ENCODE peak calls at places on chromosome 16, in five cellular contexts. V, D, L, O and A are unnamed samples.

GRCh38 chr16:67942200-67942509 is 1.8 kb downstream of the LCAT start:
- DNase-seq in O (no peak), L (peak; percentile 37), D (no peak), V (no peak), A (no peak)

GRCh38 chr16:381788-382717 is at the start of gene PGAP6:
- DNase-seq in L (peak; percentile 72), V (peak; percentile 76), D (peak; percentile 32), O (peak; percentile 86), A (no peak)

GRCh38 chr16:79411357-79411756 is 189.2 kb downstream of the MAF start:
- DNase-seq in V (no peak), D (no peak), O (no peak), L (no peak), A (no peak)

GRCh38 chr16:57859331-57859730 is 57.0 kb upstream of the KIFC3 start:
- DNase-seq in D (peak; percentile 62), L (peak; percentile 97), O (no peak), V (no peak), A (peak; percentile 12)

GRCh38 chr16:908526-909155 is 62.1 kb downstream of the LMF1 start:
- DNase-seq in V (no peak), O (no peak), D (no peak), L (no peak), A (no peak)

GRCh38 chr16:56743840-56744239 is 13.9 kb downstream of the NUP93 start:
- DNase-seq in L (no peak), D (peak; percentile 55), O (no peak), V (no peak), A (peak; percentile 94)

GRCh38 chr16:67917140-67917851 is 14.4 kb downstream of the CTRL start:
- DNase-seq in V (no peak), D (peak; percentile 20), O (no peak), L (no peak), A (no peak)

GRCh38 chr16:89958068-89958467 is 9.5 kb downstream of the DEF8 start:
- DNase-seq in O (no peak), V (no peak), D (peak; percentile 15), L (peak; percentile 62), A (no peak)

GRCh38 chr16:78198299-78198698 is 98.8 kb downstream of the WWOX start:
- DNase-seq in V (no peak), L (no peak), O (no peak), D (no peak), A (no peak)

GRCh38 chr16:57537596-57538234 is 1.3 kb upstream of the CCDC102A start:
- DNase-seq in V (no peak), O (no peak), L (no peak), D (no peak), A (no peak)

GRCh38 chr16:10151718-10152117 is 30.5 kb downstream of the GRIN2A start:
- DNase-seq in D (no peak), L (no peak), O (no peak), V (no peak), A (no peak)

GRCh38 chr16:2149630-2150417 is 1.4 kb downstream of the RAB26 start:
- DNase-seq in D (peak; percentile 27), O (no peak), V (no peak), L (peak; percentile 52), A (no peak)

GRCh38 chr16:544517-544916 is 15.7 kb upstream of the PRR35 start:
- DNase-seq in L (no peak), O (no peak), V (no peak), D (no peak), A (no peak)

GRCh38 chr16:85750021-85750826 is 672 bp downstream of the C16orf74 start:
- DNase-seq in V (peak; percentile 66), O (no peak), L (peak; percentile 80), D (peak; percentile 26), A (peak; percentile 37)

GRCh38 chr16:27470567-27471431 is 68.8 kb downstream of the IL21R start:
- DNase-seq in O (no peak), V (no peak), L (no peak), D (peak; percentile 56), A (peak; percentile 63)

GRCh38 chr16:1819611-1820010 is 7.0 kb downstream of the HAGH start:
- DNase-seq in D (no peak), V (no peak), L (no peak), O (no peak), A (no peak)

GRCh38 chr16:81755915-81756644 is 23.0 kb upstream of the PLCG2 start:
- DNase-seq in V (no peak), D (no peak), O (no peak), L (peak; percentile 16), A (no peak)

GRCh38 chr16:84013787-84014569 is 28.6 kb downstream of the SLC38A8 start:
- DNase-seq in V (peak; percentile 92), D (peak; percentile 33), O (no peak), L (peak; percentile 89), A (peak; percentile 25)

GRCh38 chr16:57533618-57534336 is 2.6 kb downstream of the CCDC102A start:
- DNase-seq in D (no peak), L (no peak), O (peak; percentile 84), V (no peak), A (no peak)

DNA sequence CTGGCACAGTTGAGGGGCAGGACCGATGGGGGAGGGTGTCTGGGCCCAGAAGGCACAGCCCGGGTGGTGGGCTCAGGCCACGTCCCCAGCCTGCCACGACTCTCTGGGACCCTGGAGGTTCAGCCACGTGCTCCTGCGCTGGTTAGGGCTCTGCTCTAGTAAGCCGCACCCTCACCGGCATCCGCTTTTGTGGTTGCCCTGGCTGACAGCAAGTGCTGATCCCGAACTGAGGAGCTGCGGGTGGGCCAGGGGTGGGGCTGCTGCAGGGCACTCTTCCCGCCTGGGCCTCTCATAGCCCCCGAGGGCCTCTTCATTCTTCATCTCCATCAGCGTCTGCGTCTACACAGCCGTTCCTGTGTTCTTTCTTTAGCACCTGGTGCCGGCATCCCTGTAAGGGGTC is 25.0 kb downstream of the ZFPM1 start:
- DNase-seq in L (no peak), O (no peak), V (no peak), D (no peak), A (no peak)
- TF ChIP-seq CTCF in L (no peak), O (no peak), V (no peak), D (no peak), A (no peak)

DNA sequence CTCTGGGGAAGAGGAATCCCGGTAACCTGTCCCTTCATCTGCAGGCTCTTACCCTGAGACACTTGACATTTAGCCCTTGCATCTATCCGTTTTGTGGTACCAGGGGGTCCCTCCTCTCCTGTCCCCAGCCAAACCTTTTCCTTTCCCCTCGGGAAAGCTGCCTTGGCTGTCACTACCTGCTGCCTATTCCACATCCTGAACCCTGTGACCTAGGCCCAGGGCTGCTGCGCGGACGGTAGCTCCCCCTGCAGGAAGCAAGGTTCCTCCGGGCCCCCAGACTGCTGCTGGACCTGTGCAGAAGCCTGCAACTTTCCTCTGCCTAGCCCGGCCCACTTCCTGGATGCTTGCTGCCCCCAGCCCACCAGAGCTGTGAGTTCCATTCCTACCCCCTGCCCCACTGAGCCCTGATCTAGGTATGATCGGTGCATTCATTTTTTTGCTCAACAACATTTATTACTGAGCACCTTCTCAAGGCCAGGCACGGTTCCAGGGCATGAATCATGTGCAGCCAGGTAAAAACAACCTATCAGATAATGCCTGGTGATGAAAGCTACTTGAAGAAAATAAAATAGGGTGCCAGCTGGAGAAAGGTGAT is 10.5 kb upstream of the ALDOA start:
- DNase-seq in L (no peak), D (no peak), V (peak; percentile 54), O (no peak), A (no peak)
- TF ChIP-seq CTCF in L (peak; percentile 52), D (peak; percentile 25), V (peak; percentile 53), O (peak; percentile 46), A (peak; percentile 63)

DNA sequence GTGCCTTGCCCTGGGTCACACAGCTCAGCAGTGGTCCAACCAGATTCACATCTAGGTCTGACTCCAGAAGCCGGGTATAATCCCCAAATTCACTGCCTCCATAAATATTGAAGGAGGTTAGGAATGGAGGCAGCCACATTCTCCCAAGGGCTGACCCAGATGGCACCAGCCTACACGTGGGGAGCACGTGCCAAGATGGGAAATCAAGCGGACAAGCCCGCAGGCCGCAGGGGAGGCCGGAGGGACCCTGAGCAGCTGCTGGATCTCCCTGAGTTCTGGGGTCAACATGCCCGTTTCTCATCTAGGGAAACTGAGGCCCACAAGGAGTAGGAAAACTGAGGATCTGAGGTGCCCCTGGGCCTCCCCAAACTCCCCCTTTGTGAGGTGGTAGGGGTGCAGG is 32.2 kb upstream of the CNEP1R1 start:
- DNase-seq in D (no peak), L (no peak), O (no peak), V (no peak), A (no peak)
- TF ChIP-seq CTCF in D (no peak), L (no peak), O (no peak), V (no peak), A (no peak)

GRCh38 chr16:54546481-54546880 is 259.9 kb upstream of the IRX3 start:
- DNase-seq in O (no peak), L (peak; percentile 5), V (no peak), D (no peak), A (no peak)
- TF ChIP-seq CTCF in O (no peak), L (no peak), V (no peak), D (no peak), A (no peak)